ENCODE peak calls at places on chromosomes 12 and 14, in seven cellular contexts. U is cardiac muscle cell, N is K562, S is A549, I is HCT116, A is heart left ventricle, D is tibial artery. G is an unnamed sample. For H3K4me1, the result is how much of the 10 kb centered on the place peaks cover.

GRCh38 chr12:92928431-92928961 is 599 bp downstream of the EEA1 start:
- DNase-seq in U (no peak), N (peak), S (peak), I (no peak), A (peak), D (peak), G (no peak)

GRCh38 chr14:76337619-76338545 is 38.1 kb upstream of the ESRRB start:
- DNase-seq in U (no peak), N (no peak), S (no peak), I (no peak), A (no peak), D (no peak), G (no peak)

GRCh38 chr14:59583755-59584154 is 7.1 kb upstream of the CCDC175 start:
- DNase-seq in U (peak), N (no peak), S (no peak), I (no peak), A (peak), D (no peak), G (no peak)

GRCh38 chr14:104978774-104979691 is 859 bp upstream of the AHNAK2 start:
- DNase-seq in U (no peak), N (no peak), S (no peak), I (no peak), A (no peak), D (peak), G (no peak)

GRCh38 chr14:37230551-37231194 is 32.9 kb downstream of the MIPOL1 start:
- DNase-seq in U (peak), N (peak), S (peak), I (peak), A (no peak), D (no peak), G (no peak)

GRCh38 chr12:93020998-93021597 is 92.0 kb upstream of the EEA1 start:
- DNase-seq in U (no peak), N (peak), S (no peak), I (no peak), A (no peak), D (no peak), G (no peak)

GRCh38 chr12:4133029-4133428 is 140.5 kb upstream of the CCND2 start:
- DNase-seq in U (no peak), N (no peak), S (no peak), I (no peak), A (no peak), D (no peak), G (no peak)

GRCh38 chr12:131628766-131629448 is 82.0 kb upstream of the SFSWAP start:
- DNase-seq in U (no peak), N (no peak), S (no peak), I (no peak), A (no peak), D (peak), G (no peak)

GRCh38 chr14:98114122-98114895 is 1157.7 kb downstream of the BCL11B start:
- DNase-seq in U (no peak), N (no peak), S (no peak), I (no peak), A (no peak), D (no peak), G (no peak)

GRCh38 chr12:132453361-132454133 is 36.4 kb upstream of the FBRSL1 start:
- DNase-seq in U (no peak), N (no peak), S (no peak), I (no peak), A (peak), D (no peak), G (no peak)

DNA sequence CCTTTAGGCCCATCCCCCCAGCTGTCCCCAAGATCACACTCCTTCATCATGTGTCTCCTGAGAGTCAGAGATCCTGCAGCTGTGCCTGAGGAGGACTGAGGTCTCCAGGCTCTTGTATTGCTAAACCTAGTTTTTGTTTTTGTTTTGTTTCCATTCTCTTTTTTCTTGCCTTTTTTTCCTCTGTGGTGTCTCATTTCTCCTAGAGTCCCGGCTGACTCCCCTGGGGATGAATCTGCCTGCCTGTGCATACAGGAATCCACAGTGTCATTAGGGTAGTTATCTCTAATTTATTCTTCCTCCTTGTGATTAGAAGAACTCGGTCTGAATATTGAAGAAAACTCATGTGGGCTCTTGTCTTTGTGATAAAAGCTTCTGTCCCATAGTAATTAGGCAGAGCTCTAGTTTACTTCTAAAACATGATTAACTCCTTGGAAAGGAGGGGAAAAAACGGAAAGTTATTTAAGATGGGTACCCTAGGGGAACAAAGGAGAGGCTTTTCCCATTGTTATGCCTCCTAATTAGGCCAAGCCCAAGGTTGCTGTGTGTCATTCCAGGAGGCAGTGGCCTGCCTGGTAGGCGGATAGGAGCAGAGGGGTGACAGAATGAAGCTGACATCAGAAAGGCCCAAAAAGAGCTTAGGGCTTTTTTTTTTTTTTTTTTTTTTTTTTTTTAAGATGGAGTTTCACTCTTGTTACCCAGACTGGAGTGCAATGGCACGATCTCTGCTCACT is 343.1 kb downstream of the ZFP36L1 start:
- DNase-seq in U (no peak), N (no peak), S (no peak), I (no peak), A (no peak), D (no peak), G (no peak)
- H3K27ac ChIP-seq in U (no peak), N (no peak), S (peak), I (peak), A (no peak), D (no peak), G (no peak)

GRCh38 chr14:88961214-88961613 is 136.8 kb downstream of the TTC8 start:
- DNase-seq in U (no peak), N (no peak), S (no peak), I (no peak), A (no peak), D (no peak), G (no peak)

GRCh38 chr14:88955470-88955869 is 131.0 kb downstream of the TTC8 start:
- DNase-seq in U (no peak), N (no peak), S (no peak), I (no peak), A (no peak), D (no peak), G (no peak)

GRCh38 chr14:88962356-88962755 is 137.9 kb downstream of the TTC8 start:
- DNase-seq in U (no peak), N (no peak), S (no peak), I (no peak), A (no peak), D (no peak), G (no peak)

GRCh38 chr14:88960528-88960927 is 136.1 kb downstream of the TTC8 start:
- DNase-seq in U (no peak), N (no peak), S (no peak), I (no peak), A (no peak), D (no peak), G (no peak)
- H3K4me1 ChIP-seq in U (under half), N (under half), S (under half), I (under half), A (under half), D (under half), G (under half)

DNA sequence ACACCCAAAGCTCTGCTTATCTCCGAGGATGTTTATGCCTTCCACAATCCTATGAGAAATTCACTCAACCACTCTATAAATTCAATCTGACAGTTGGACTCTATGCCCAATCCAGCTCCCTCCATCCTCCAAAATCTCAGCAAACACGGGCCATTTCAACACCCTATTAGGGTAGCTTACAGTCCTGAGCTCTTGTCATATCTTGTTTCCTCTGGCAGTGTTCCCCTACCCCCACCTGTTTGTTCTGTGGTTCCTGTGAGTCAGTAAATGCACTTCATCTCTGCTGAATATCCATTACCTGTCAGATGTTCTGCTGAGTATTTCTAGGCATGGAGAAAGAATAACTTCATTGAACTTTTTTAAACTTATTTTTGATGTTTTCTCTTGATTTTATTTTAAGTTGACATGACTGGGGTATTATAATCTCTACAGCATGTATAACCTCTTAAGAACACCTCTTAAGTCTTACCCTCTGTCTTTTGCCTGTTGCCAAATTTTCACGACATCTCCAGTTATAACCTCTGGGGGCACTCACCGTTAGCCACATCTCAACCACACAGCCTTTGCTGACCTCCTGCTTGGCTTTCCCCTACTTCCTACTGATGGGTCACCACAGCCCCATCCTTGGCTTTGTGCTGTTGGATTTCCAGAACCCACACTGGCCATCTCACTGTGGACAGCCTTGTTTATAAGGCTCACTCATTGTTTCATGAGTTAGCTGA is 317.0 kb upstream of the TMPO start:
- DNase-seq in U (no peak), N (no peak), S (no peak), I (no peak), A (no peak), D (no peak), G (no peak)
- TF ChIP-seq CTCF in U (no peak), N (no peak), S (no peak), I (peak), A (no peak), D (no peak), G (no peak)

DNA sequence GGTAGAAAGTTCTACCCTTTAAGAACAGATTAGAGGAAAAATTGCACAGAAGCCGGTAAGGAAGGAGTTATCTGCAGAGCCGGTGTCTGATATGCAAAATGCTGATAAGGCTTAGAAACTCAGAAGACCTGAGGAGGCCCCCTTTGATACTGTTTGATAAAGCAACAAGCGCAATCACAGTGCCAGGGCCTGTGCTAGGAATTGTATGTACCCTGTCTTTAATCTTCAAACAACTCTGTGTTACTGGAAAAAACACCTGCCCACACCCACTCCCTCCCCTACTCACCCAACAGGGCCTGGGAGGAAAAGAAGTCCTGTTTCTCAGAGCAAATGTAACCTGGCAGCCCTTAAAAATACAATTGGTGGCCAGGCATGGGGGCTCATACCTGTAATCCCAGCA is 112.7 kb upstream of the FUT8 start:
- DNase-seq in U (no peak), N (no peak), S (no peak), I (no peak), A (no peak), D (no peak), G (no peak)
- H3K27ac ChIP-seq in U (peak), N (no peak), S (no peak), I (no peak), A (no peak), D (no peak), G (no peak)

GRCh38 chr12:52148541-52149181 is 43.2 kb downstream of the KRT80 start:
- DNase-seq in U (no peak), N (no peak), S (peak), I (peak), A (no peak), D (no peak), G (no peak)
- H3K4me1 ChIP-seq in U (under half), N (under half), S (half or more), I (half or more), A (half or more), D (half or more), G (under half)

DNA sequence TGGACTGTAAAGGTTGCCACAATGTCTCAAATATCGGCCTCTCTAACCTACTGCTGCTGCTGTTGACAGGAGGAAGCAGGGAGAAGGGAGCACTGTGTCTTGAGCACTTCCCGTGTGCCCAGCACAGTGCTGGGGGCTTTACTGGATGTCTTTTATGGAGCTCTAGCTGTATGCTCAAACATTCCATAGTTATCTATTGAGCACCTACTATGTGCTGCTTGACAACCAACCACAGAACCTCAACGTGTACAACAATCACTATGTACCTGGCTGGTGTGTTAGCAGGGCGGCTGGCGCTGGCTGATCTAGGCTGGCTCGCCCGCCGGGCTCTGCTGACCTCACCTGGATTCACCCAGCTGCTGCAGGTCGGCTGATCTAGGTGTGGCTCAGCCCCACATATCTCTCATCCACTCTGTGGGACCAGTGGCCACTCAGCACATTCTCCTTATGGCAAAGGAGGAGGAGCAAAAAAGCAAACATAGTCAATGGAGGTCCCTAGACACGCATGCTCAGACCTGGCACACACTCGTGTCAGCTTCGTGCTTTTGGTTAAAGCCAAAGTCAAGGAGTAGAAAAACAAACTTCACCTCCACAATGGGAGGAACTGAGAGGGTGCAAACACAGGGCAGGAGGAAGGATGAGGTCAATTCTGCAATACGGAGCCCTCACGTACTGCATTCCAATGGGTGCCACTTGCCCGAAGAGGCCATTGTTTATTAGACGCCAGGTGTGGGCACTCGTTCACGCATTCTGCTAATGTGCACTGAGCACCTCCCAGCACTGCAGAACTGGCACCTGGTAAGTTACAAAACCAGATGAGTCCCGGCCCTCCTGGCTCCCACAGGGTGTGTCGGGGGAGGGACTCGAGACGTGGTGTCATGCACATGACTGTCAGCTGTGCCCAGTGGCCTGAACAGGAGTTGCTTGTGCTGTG is 147.2 kb downstream of the SCARB1 start:
- DNase-seq in U (no peak), N (no peak), S (no peak), I (no peak), A (no peak), D (no peak), G (no peak)
- TF ChIP-seq CTCF in U (no peak), N (no peak), S (no peak), I (no peak), A (no peak), D (no peak), G (no peak)

GRCh38 chr14:88249266-88249665 is 73.8 kb downstream of the KCNK10 start:
- DNase-seq in U (no peak), N (no peak), S (no peak), I (no peak), A (no peak), D (no peak), G (no peak)

GRCh38 chr14:88251650-88252049 is 71.4 kb downstream of the KCNK10 start:
- DNase-seq in U (no peak), N (no peak), S (no peak), I (no peak), A (no peak), D (no peak), G (no peak)

GRCh38 chr14:88245321-88245720 is 77.7 kb downstream of the KCNK10 start:
- DNase-seq in U (no peak), N (no peak), S (no peak), I (no peak), A (no peak), D (no peak), G (no peak)

GRCh38 chr14:88247228-88247627 is 75.8 kb downstream of the KCNK10 start:
- DNase-seq in U (no peak), N (no peak), S (no peak), I (no peak), A (no peak), D (no peak), G (no peak)

DNA sequence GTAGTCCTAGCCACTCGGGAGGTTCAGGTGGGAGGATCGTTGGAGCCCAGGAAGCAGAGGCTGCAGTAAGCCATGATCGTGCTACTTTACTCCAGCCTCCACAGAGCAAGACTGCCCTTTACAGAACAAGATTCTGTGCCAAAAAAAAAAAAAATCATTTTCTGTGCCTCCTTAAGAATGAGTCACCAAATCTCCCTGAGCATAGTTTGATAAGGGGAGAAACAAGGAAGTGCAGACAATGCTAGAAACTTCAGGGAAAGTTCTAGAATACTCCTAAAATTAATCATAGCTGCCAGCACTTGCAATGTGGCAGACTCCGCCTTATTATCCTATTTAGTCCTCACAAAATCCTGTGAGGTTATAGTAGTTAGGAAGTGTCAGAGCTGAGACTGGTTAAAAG is 74.5 kb downstream of the KCNK10 start:
- DNase-seq in U (no peak), N (no peak), S (no peak), I (no peak), A (no peak), D (no peak), G (no peak)
- H3K27ac ChIP-seq in U (no peak), N (no peak), S (no peak), I (no peak), A (no peak), D (no peak), G (no peak)

DNA sequence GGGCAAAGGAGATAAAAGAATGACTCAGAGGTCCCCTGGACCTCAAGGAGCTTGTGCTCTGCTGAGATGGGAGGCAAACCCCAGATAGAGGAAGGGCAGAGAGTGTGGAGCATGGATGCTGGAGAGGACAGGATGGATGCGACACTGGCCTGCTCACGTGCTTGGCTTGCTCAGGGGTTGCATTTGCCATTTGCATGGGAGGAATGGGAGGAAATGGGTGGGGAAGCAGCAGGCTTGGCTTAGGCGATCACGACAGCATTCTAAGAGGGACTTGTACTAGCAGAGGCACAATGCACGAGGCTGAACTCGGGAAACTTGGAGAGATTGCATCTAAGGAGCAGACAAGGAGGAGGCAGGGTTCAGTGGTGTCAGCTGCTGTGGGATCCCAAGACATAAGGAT is 19.8 kb downstream of the CD9 start:
- DNase-seq in U (no peak), N (no peak), S (no peak), I (no peak), A (no peak), D (no peak), G (no peak)
- H3K4me1 ChIP-seq in U (under half), N (under half), S (under half), I (half or more), A (half or more), D (half or more), G (half or more)

GRCh38 chr12:54572881-54573280 is 15.6 kb downstream of the PPP1R1A start:
- DNase-seq in U (no peak), N (peak), S (no peak), I (no peak), A (no peak), D (no peak), G (no peak)
- TF ChIP-seq CTCF in U (no peak), N (peak), S (no peak), I (no peak), A (no peak), D (no peak), G (no peak)

DNA sequence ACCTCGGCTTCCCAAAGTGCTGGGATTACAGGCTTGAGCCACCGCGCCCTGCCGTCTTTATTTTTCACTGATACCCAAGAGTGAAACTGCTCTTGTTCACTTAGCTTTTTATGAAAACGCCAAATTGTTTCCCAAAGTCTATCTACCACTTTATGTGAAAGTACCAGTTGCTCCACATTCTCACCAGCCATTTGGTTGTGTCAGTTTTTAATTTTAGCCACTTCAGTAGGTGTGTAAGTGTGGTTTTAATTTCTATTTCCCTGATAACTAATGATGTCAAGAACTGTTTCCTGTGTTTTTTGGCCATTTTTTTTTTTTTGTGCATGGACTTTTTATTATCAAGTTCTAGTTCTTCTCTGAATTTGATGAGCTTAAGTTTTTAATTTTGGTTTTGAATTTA is 17.1 kb downstream of the CAND1 start:
- DNase-seq in U (no peak), N (no peak), S (no peak), I (no peak), A (no peak), D (no peak), G (no peak)
- H3K27ac ChIP-seq in U (no peak), N (no peak), S (no peak), I (no peak), A (no peak), D (no peak), G (no peak)

G was measured in thoracic aorta.